ENCODE peak calls at places on chromosomes 11 and 22, in seven cellular contexts. H is Panc1, Z is HCT116, B is upper lobe of left lung, P is GM23338, U is HepG2, L is GM12878. Y is an unnamed sample.

GRCh38 chr11:94112182-94112960 is 16.3 kb upstream of the PANX1 start:
- ATAC-seq in Z (no peak), U (no peak), P (no peak), H (no peak), B (no peak), L (no peak), Y (peak; percentile 70)

GRCh38 chr11:68847395-68847794 is 5.7 kb upstream of the CPT1A start:
- ATAC-seq in H (no peak), Z (no peak), P (no peak), U (no peak), B (no peak), L (no peak), Y (no peak)

GRCh38 chr11:93493252-93493897 is 49.8 kb downstream of the SMCO4 start:
- ATAC-seq in Z (no peak), P (no peak), H (no peak), B (no peak), U (peak; percentile 95), L (no peak), Y (no peak)

GRCh38 chr11:12599408-12600143 is 74.6 kb upstream of the TEAD1 start:
- ATAC-seq in P (peak; percentile 97), Z (peak; percentile 96), L (peak; percentile 91), H (peak; percentile 95), U (peak; percentile 99), B (peak; percentile 84), Y (peak; percentile 50)

GRCh38 chr11:121048464-121049233 is 24.7 kb downstream of the TBCEL start:
- ATAC-seq in H (no peak), P (no peak), U (no peak), Z (no peak), L (no peak), B (no peak), Y (no peak)

GRCh38 chr22:21688706-21689381 is 23.0 kb downstream of the PPIL2 start:
- ATAC-seq in L (peak; percentile 64), B (no peak), P (no peak), H (no peak), U (peak; percentile 12), Z (no peak), Y (no peak)

GRCh38 chr11:119421941-119422504 is 949 bp downstream of the THY1 start:
- ATAC-seq in Z (no peak), U (peak; percentile 39), H (peak; percentile 68), B (peak; percentile 54), P (peak; percentile 54), L (peak; percentile 82), Y (no peak)

GRCh38 chr11:8794677-8795103 is 112.1 kb downstream of the RPL27A start:
- ATAC-seq in U (peak; percentile 99), B (no peak), H (peak; percentile 74), Z (peak; percentile 92), L (peak; percentile 54), P (peak; percentile 94), Y (no peak)

GRCh38 chr11:122556605-122557004 is 98.9 kb upstream of the UBASH3B start:
- ATAC-seq in Z (peak; percentile 71), U (peak; percentile 97), P (peak; percentile 85), B (peak; percentile 26), H (peak; percentile 93), L (no peak), Y (peak; percentile 34)

GRCh38 chr22:42769574-42770447 is 49.1 kb upstream of the A4GALT start:
- ATAC-seq in L (peak; percentile 92), Z (peak; percentile 59), H (peak; percentile 63), B (peak; percentile 87), U (peak; percentile 53), P (no peak), Y (peak; percentile 85)

DNA sequence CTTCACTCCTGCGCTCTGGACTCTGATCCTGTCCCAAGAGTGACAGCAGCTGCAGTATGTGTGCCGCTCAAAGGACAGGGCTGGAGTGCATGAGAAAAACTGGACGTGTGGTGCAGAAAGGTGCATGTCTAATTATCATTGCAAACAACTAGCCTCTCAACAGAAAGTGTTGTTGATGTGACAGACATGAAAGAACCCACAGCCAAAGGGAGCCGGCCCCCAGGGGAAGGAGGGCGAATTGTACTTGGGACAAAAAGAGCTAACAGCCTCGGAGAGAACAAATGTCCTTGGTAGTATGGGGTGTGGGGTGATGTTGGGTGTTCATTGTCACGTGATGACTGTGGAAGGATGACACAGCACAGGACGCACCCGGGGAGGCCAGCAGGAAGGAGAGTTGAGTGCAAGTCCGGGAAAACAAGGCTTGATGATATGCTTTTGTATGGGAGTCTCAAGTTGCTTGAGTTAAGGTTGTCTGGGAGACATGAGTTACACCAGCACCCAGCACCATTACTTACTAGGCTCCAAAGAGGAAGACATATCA is 325.5 kb downstream of the NTM start:
- ATAC-seq in B (no peak), Z (no peak), H (no peak), P (no peak), L (no peak), U (peak; percentile 13), Y (no peak)
- TF ChIP-seq POLR2AphosphoS5 in B (no peak), Z (no peak), H (no peak), P (no peak), L (no peak), U (no peak), Y (no peak)

GRCh38 chr22:46933526-46933925 is 171.1 kb downstream of the TBC1D22A start:
- ATAC-seq in Z (no peak), B (no peak), L (no peak), P (no peak), U (no peak), H (no peak), Y (no peak)
- H3K27ac ChIP-seq in Z (no peak overlapping the region), B (no peak overlapping the region), L (peak overlapping the region; percentile 13), P (no peak overlapping the region), U (peak overlapping the region; percentile 95), H (no peak overlapping the region), Y (no peak overlapping the region)

DNA sequence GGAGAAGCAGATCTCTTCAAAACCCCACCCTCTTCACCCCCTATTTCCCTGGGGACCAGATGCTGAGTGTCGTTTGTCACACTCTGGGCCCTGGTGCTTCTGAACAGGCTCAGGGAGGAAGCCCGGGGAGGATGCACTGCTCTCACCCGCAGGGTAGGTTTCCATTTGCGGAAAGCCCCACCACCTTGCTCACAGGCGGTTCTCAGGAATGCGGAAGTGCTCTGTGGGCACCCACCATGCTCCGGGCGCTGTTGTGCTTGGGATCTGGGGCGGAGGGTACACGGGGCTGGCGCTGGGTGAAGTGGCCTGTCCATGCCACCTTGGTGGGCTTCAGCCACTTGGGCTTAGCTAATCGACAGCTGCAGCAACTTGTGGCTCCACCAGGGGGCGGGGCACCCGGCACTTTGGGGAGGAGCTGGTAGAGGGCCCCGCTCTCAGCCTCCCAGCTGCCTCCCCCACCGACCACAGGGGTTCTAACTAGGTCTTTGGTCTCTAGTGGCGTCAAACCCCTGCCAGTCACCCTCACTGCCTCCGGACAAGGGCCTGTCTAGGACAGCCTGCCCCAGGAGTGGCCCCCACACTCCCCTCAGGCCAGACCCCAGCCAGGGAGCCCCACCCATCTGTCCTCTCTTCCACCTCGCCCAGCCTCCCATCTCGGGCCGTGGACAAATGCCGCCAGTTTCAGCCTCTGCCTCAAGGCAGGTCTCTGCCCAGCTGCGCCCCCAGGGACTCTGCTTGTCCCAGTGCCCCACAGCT is 7.4 kb downstream of the NDUFV1 start:
- ATAC-seq in U (peak; percentile 59), Z (peak; percentile 66), B (peak; percentile 75), H (peak; percentile 68), P (peak; percentile 54), L (peak; percentile 95), Y (peak; percentile 59)
- TF ChIP-seq POLR2AphosphoS5 in U (peak; percentile 25), Z (no peak), B (peak; percentile 58), H (peak; percentile 39), P (no peak), L (peak; percentile 92), Y (no peak)

GRCh38 chr22:36462475-36462790 is 19.0 kb downstream of the TXN2 start:
- ATAC-seq in L (no peak), Z (no peak), H (no peak), U (no peak), P (no peak), B (no peak), Y (no peak)
- H3K27ac ChIP-seq in L (no peak overlapping the region), Z (peak overlapping the region; percentile 21), H (peak overlapping the region; percentile 88), U (no peak overlapping the region), P (no peak overlapping the region), B (peak overlapping the region; percentile 84), Y (peak overlapping the region; percentile 87)

DNA sequence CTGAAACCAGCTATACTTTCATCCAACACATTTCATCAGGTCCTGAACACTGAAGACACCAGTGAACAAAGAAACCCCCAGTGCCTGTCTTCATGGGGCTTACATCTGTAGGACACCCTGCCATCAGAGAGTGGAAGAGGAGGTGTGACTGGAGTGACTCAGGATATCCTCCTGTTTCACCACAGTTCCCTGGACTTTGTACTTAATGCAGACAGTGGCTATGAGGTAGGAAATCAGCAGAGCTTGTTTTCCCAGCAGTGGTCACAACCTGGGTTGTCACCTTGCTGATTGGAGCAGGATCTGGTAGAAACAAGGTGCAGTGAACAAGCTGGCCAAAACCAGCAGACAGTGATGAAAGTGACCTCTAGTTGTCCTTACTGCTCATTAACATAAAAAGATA is 128.8 kb downstream of the KIRREL3 start:
- ATAC-seq in B (no peak), Z (no peak), P (no peak), L (no peak), H (no peak), U (peak; percentile 82), Y (no peak)
- TF ChIP-seq POLR2AphosphoS5 in B (no peak), Z (no peak), P (no peak), L (no peak), H (no peak), U (no peak), Y (no peak)

GRCh38 chr22:38028344-38029130 is 28.7 kb upstream of the PICK1 start:
- ATAC-seq in L (no peak), U (no peak), P (no peak), H (no peak), B (no peak), Z (no peak), Y (no peak)
- H3K27ac ChIP-seq in L (no peak overlapping the region), U (no peak overlapping the region), P (no peak overlapping the region), H (no peak overlapping the region), B (no peak overlapping the region), Z (no peak overlapping the region), Y (peak overlapping the region; percentile 55)

GRCh38 chr11:130478881-130479280 is 30.4 kb downstream of the ADAMTS15 start:
- ATAC-seq in P (no peak), B (peak; percentile 11), L (no peak), Z (peak; percentile 33), U (no peak), H (peak; percentile 27), Y (peak; percentile 16)

GRCh38 chr11:130480166-130480565 is 31.7 kb downstream of the ADAMTS15 start:
- ATAC-seq in P (no peak), Z (no peak), L (no peak), U (no peak), H (no peak), B (no peak), Y (no peak)

GRCh38 chr11:130478204-130478701 is 29.8 kb downstream of the ADAMTS15 start:
- ATAC-seq in P (no peak), H (peak; percentile 79), Z (peak; percentile 71), U (no peak), B (peak; percentile 82), L (no peak), Y (peak; percentile 90)

GRCh38 chr11:130477646-130478203 is 29.3 kb downstream of the ADAMTS15 start:
- ATAC-seq in U (no peak), L (no peak), H (peak; percentile 9), Z (peak; percentile 13), P (no peak), B (no peak), Y (no peak)

DNA sequence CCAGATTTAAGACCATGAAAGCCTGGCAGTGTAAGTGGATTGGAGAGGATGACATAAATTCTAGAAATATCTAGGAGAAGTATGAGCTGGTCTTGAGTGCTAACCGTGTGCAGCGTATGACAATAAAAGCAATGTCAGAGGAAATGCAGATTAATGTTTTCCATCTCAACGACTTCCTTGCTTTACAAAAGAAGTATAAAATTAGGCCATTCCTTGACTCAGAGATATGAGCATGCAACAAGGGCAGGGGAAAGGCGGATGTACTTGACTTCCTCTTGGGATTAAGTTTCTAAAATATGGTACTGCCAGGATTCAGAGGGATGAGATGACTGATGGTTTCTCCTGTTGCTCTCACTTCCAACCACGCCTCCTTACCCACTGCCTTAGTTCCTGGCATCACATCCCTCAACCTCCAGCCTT is 32.3 kb downstream of the ADAMTS15 start:
- ATAC-seq in L (no peak), B (no peak), U (no peak), H (no peak), Z (no peak), P (no peak), Y (no peak)
- TF ChIP-seq POLR2AphosphoS5 in L (no peak), B (no peak), U (no peak), H (no peak), Z (no peak), P (no peak), Y (no peak)